ENCODE peak calls at places on chromosome 21, in five cellular contexts. L, S, M, U and N are unnamed samples.

GRCh38 chr21:37445228-37445627 is 78.7 kb downstream of the DYRK1A start:
- DNase-seq in L (peak; percentile 31), U (peak; percentile 80), S (no peak), M (no peak), N (no peak)

GRCh38 chr21:23853796-23854379 is 1753.4 kb downstream of the MRPL39 start:
- DNase-seq in L (no peak), S (no peak), U (peak; percentile 6), M (peak; percentile 45), N (no peak)

GRCh38 chr21:26007911-26008579 is 162.5 kb downstream of the APP start:
- DNase-seq in L (no peak), M (no peak), S (no peak), U (no peak), N (no peak)

GRCh38 chr21:15124731-15125130 is 59.9 kb upstream of the NRIP1 start:
- DNase-seq in U (no peak), S (no peak), L (no peak), M (no peak), N (no peak)

GRCh38 chr21:44574457-44575306 is 1.2 kb downstream of the KRTAP10-4 start:
- DNase-seq in U (no peak), M (peak; percentile 47), S (no peak), L (no peak), N (no peak)

GRCh38 chr21:34889537-34890257 is 159.4 kb downstream of the RUNX1 start:
- DNase-seq in U (peak; percentile 75), S (peak; percentile 65), L (peak; percentile 70), M (peak; percentile 50), N (peak; percentile 77)

GRCh38 chr21:34093083-34093482 is 19.7 kb downstream of the MRPS6 start:
- DNase-seq in U (no peak), S (no peak), M (no peak), L (no peak), N (no peak)

GRCh38 chr21:38448619-38449186 is 49.6 kb downstream of the ERG start:
- DNase-seq in U (no peak), M (peak; percentile 56), S (peak; percentile 34), L (no peak), N (no peak)

GRCh38 chr21:20802201-20802600 is 196.0 kb upstream of the NCAM2 start:
- DNase-seq in S (no peak), U (no peak), M (no peak), L (no peak), N (no peak)

GRCh38 chr21:31732891-31733520 is 1.1 kb upstream of the SCAF4 start:
- DNase-seq in M (peak; percentile 59), L (no peak), S (peak; percentile 28), U (peak; percentile 45), N (no peak)

GRCh38 chr21:45583831-45584509 is 41.7 kb upstream of the SLC19A1 start:
- DNase-seq in M (no peak), L (peak; percentile 1), U (no peak), S (no peak), N (no peak)

GRCh38 chr21:36902793-36903192 is 63.7 kb downstream of the HLCS start:
- DNase-seq in U (peak; percentile 9), M (peak; percentile 33), L (no peak), S (no peak), N (no peak)

GRCh38 chr21:32463889-32464300 is 51.4 kb downstream of the EVA1C start:
- DNase-seq in M (no peak), L (no peak), S (no peak), U (peak; percentile 95), N (no peak)

GRCh38 chr21:31347435-31348032 is 3.5 kb upstream of the TIAM1 start:
- DNase-seq in L (no peak), S (no peak), U (peak; percentile 62), M (peak; percentile 35), N (no peak)

GRCh38 chr21:45876381-45877159 is 105.0 kb upstream of the COL6A1 start:
- DNase-seq in S (no peak), M (no peak), U (no peak), L (no peak), N (peak; percentile 21)

GRCh38 chr21:31556662-31557061 is 102.8 kb upstream of the SOD1 start:
- DNase-seq in M (no peak), U (no peak), S (no peak), L (no peak), N (no peak)

GRCh38 chr21:46060596-46061061 is 37.3 kb upstream of the COL6A2 start:
- DNase-seq in U (peak; percentile 100), S (no peak), L (peak; percentile 88), M (no peak), N (peak; percentile 1)

GRCh38 chr21:46084709-46085108 is 13.2 kb upstream of the COL6A2 start:
- DNase-seq in L (no peak), S (no peak), M (no peak), U (no peak), N (no peak)

GRCh38 chr21:33157303-33157702 is 72.4 kb upstream of the IFNAR2 start:
- DNase-seq in S (no peak), M (peak; percentile 70), L (no peak), U (no peak), N (no peak)

GRCh38 chr21:45224189-45224938 is 63.3 kb downstream of the POFUT2 start:
- DNase-seq in S (no peak), M (no peak), U (no peak), L (no peak), N (no peak)

GRCh38 chr21:16534408-16535099 is 804.8 kb downstream of the USP25 start:
- DNase-seq in S (no peak), L (peak; percentile 80), M (no peak), U (peak; percentile 87), N (no peak)

GRCh38 chr21:32140212-32141008 is 138.4 kb downstream of the MIS18A start:
- DNase-seq in L (no peak), S (no peak), M (no peak), U (peak; percentile 54), N (no peak)

GRCh38 chr21:15671188-15671587 is 58.6 kb upstream of the USP25 start:
- DNase-seq in M (no peak), U (no peak), L (no peak), S (no peak), N (no peak)

GRCh38 chr21:34887729-34888568 is 161.2 kb downstream of the RUNX1 start:
- DNase-seq in U (peak; percentile 97), L (peak; percentile 62), S (peak; percentile 40), M (peak; percentile 35), N (peak; percentile 65)

GRCh38 chr21:36803801-36804452 is 105.0 kb downstream of the SIM2 start:
- DNase-seq in U (no peak), L (no peak), S (no peak), M (no peak), N (no peak)

GRCh38 chr21:35963920-35964451 is 96.3 kb downstream of the SETD4 start:
- DNase-seq in L (no peak), S (peak; percentile 21), M (peak; percentile 66), U (peak; percentile 42), N (no peak)

GRCh38 chr21:40660461-40660860 is 186.5 kb downstream of the DSCAM start:
- DNase-seq in S (no peak), M (no peak), U (no peak), L (no peak), N (no peak)

GRCh38 chr21:38768385-38769071 is 37.2 kb upstream of the ETS2 start:
- DNase-seq in L (no peak), M (no peak), U (peak; percentile 95), S (no peak), N (no peak)

GRCh38 chr21:39121600-39122355 is 61.5 kb downstream of the PSMG1 start:
- DNase-seq in S (no peak), U (no peak), M (no peak), L (no peak), N (no peak)

GRCh38 chr21:37484535-37485474 is 118.2 kb downstream of the DYRK1A start:
- DNase-seq in L (no peak), U (peak; percentile 31), M (no peak), S (no peak), N (no peak)

GRCh38 chr21:29238967-29239289 is 59.8 kb upstream of the BACH1 start:
- DNase-seq in L (no peak), M (no peak), U (peak; percentile 75), S (no peak), N (no peak)

GRCh38 chr21:24583473-24583872 is 1023.8 kb downstream of the MRPL39 start:
- DNase-seq in S (no peak), M (no peak), U (no peak), L (no peak), N (no peak)

GRCh38 chr21:19322360-19322759 is 918.8 kb upstream of the TMPRSS15 start:
- DNase-seq in S (no peak), L (no peak), U (peak; percentile 0), M (peak; percentile 7), N (no peak)
- TF ChIP-seq CTCF in S (no peak), L (no peak), U (no peak), M (no peak), N (peak; percentile 55)

GRCh38 chr21:22438428-22439086 is 1440.3 kb downstream of the NCAM2 start:
- DNase-seq in M (peak; percentile 2), S (no peak), U (no peak), L (no peak), N (no peak)
- TF ChIP-seq CTCF in M (no peak), S (no peak), U (no peak), L (no peak), N (no peak)

GRCh38 chr21:27477321-27477720 is 510.4 kb upstream of the ADAMTS5 start:
- DNase-seq in U (peak; percentile 49), S (no peak), M (no peak), L (no peak), N (no peak)

GRCh38 chr21:27475363-27475955 is 508.6 kb upstream of the ADAMTS5 start:
- DNase-seq in U (peak; percentile 18), L (no peak), S (no peak), M (no peak), N (no peak)

GRCh38 chr21:27480841-27481261 is 514.0 kb upstream of the ADAMTS5 start:
- DNase-seq in M (no peak), S (no peak), U (peak; percentile 63), L (no peak), N (no peak)

GRCh38 chr21:27476696-27477095 is 509.8 kb upstream of the ADAMTS5 start:
- DNase-seq in L (no peak), S (no peak), U (peak; percentile 68), M (no peak), N (no peak)
- TF ChIP-seq CTCF in L (peak; percentile 47), S (no peak), U (peak; percentile 84), M (peak; percentile 30), N (no peak)

GRCh38 chr21:41779659-41780058 is 12.8 kb upstream of the RIPK4 start:
- DNase-seq in S (no peak), M (no peak), L (no peak), U (no peak), N (no peak)

GRCh38 chr21:41777934-41778815 is 11.3 kb upstream of the RIPK4 start:
- DNase-seq in U (peak; percentile 21), L (peak; percentile 85), S (peak; percentile 97), M (peak; percentile 97), N (peak; percentile 65)

GRCh38 chr21:41781047-41781405 is 14.2 kb upstream of the RIPK4 start:
- DNase-seq in S (no peak), M (no peak), U (no peak), L (no peak), N (no peak)

GRCh38 chr21:41780337-41781046 is 13.6 kb upstream of the RIPK4 start:
- DNase-seq in M (no peak), U (no peak), S (no peak), L (no peak), N (no peak)

GRCh38 chr21:41778974-41779600 is 12.2 kb upstream of the RIPK4 start:
- DNase-seq in L (no peak), S (peak; percentile 51), M (peak; percentile 83), U (no peak), N (no peak)
- TF ChIP-seq CTCF in L (no peak), S (no peak), M (peak; percentile 41), U (no peak), N (no peak)